ENCODE peak calls at places on chromosome 13, in seven cellular contexts. L, J, M, U, O, I and G are unnamed samples.

GRCh38 chr13:39038569-39038898 is 278 bp downstream of the NHLRC3 start:
- DNase-seq in O (peak), I (no peak), M (no peak), U (no peak), J (peak), L (peak), G (no peak)

GRCh38 chr13:32427852-32428580 is at the start of gene N4BP2L1:
- DNase-seq in U (no peak), O (peak), I (peak), L (peak), J (peak), M (peak), G (peak)

GRCh38 chr13:90502762-90503161 is 844.7 kb upstream of the MIR17HG start:
- DNase-seq in J (no peak), U (no peak), L (no peak), I (no peak), O (no peak), M (no peak), G (no peak)

GRCh38 chr13:46492946-46493345 is 60.0 kb upstream of the LRCH1 start:
- DNase-seq in I (no peak), U (peak), L (no peak), O (no peak), J (peak), M (peak), G (no peak)

GRCh38 chr13:40562975-40563349 is 103.5 kb downstream of the FOXO1 start:
- DNase-seq in J (peak), O (no peak), M (no peak), U (no peak), I (no peak), L (no peak), G (no peak)

GRCh38 chr13:105920375-105920774 is 615.1 kb downstream of the EFNB2 start:
- DNase-seq in M (no peak), L (no peak), J (peak), U (no peak), O (no peak), I (no peak), G (no peak)

GRCh38 chr13:58869566-58869965 is 1238.0 kb downstream of the PCDH17 start:
- DNase-seq in U (no peak), M (no peak), L (no peak), J (no peak), I (no peak), O (no peak), G (no peak)

GRCh38 chr13:100089633-100090032 is 740 bp downstream of the PCCA start:
- DNase-seq in J (peak), U (no peak), O (no peak), M (no peak), I (no peak), L (no peak), G (no peak)

GRCh38 chr13:27038323-27038722 is 133.3 kb downstream of the USP12 start:
- DNase-seq in I (no peak), U (no peak), L (no peak), J (peak), O (no peak), M (no peak), G (no peak)

GRCh38 chr13:110980921-110981320 is 66.1 kb upstream of the ANKRD10 start:
- DNase-seq in I (no peak), U (no peak), L (no peak), O (no peak), J (no peak), M (no peak), G (no peak)

GRCh38 chr13:34044660-34045080 is 226.7 kb downstream of the RFC3 start:
- DNase-seq in M (no peak), O (no peak), I (no peak), U (no peak), J (peak), L (no peak), G (no peak)

GRCh38 chr13:60931858-60932546 is 483.6 kb downstream of the PCDH20 start:
- DNase-seq in L (no peak), O (no peak), M (no peak), J (no peak), U (no peak), I (no peak), G (no peak)

GRCh38 chr13:50030315-50030714 is 15.1 kb downstream of the KCNRG start:
- DNase-seq in M (no peak), L (no peak), J (no peak), I (no peak), U (no peak), O (no peak), G (no peak)

GRCh38 chr13:59211636-59212035 is 952.1 kb downstream of the DIAPH3 start:
- DNase-seq in L (no peak), M (peak), I (no peak), O (no peak), U (no peak), J (no peak), G (no peak)

GRCh38 chr13:111846396-111847174 is 220.4 kb upstream of the SOX1 start:
- DNase-seq in U (no peak), J (no peak), M (no peak), O (no peak), I (no peak), L (no peak), G (no peak)

GRCh38 chr13:102399791-102400618 is 1.8 kb downstream of the FGF14 start:
- DNase-seq in I (no peak), L (peak), M (peak), O (peak), U (no peak), J (no peak), G (peak)